ENCODE peak calls at places on chromosomes 11 and 22, in four cellular contexts. U is left lung, X is heart left ventricle, L is pancreas. B is an unnamed sample.

GRCh38 chr11:62607729-62608128 is 4.8 kb downstream of the EML3 start:
- DNase-seq in U (no peak), X (no peak), L (no peak), B (no peak)

GRCh38 chr22:35314161-35314942 is 14.7 kb downstream of the TOM1 start:
- DNase-seq in U (peak; percentile 27), X (no peak), L (peak; percentile 9), B (no peak)

GRCh38 chr22:50688448-50688847 is 15.8 kb downstream of the SHANK3 start:
- DNase-seq in U (peak; percentile 17), X (peak; percentile 32), L (no peak), B (no peak)

GRCh38 chr22:30926706-30927105 is 41.9 kb downstream of the MORC2 start:
- DNase-seq in U (no peak), X (no peak), L (no peak), B (no peak)

GRCh38 chr11:62574363-62575057 is 819 bp upstream of the EEF1G start:
- DNase-seq in U (no peak), X (peak; percentile 67), L (peak; percentile 43), B (no peak)

GRCh38 chr22:37184380-37184755 is 3.7 kb downstream of the C1QTNF6 start:
- DNase-seq in U (no peak), X (no peak), L (no peak), B (no peak)

GRCh38 chr22:44448271-44448780 is 49.7 kb downstream of the RTL6 start:
- DNase-seq in U (peak; percentile 77), X (peak; percentile 78), L (peak; percentile 29), B (no peak)

GRCh38 chr22:20779813-20780148 is 5.9 kb downstream of the SERPIND1 start:
- DNase-seq in U (no peak), X (no peak), L (no peak), B (no peak)

GRCh38 chr22:31361743-31362142 is 15.6 kb upstream of the PATZ1 start:
- DNase-seq in U (no peak), X (no peak), L (no peak), B (no peak)

GRCh38 chr22:39927544-39927943 is 26.7 kb downstream of the GRAP2 start:
- DNase-seq in U (no peak), X (no peak), L (no peak), B (peak; percentile 11)

GRCh38 chr11:17601206-17602075 is 54.4 kb downstream of the OTOG start:
- DNase-seq in U (no peak), X (no peak), L (no peak), B (no peak)

GRCh38 chr11:47393163-47394049 is 15.0 kb upstream of the SLC39A13 start:
- DNase-seq in U (peak; percentile 74), X (no peak), L (no peak), B (no peak)

GRCh38 chr11:72625746-72626636 is 48.2 kb downstream of the PDE2A start:
- DNase-seq in U (peak; percentile 42), X (peak; percentile 75), L (peak; percentile 33), B (no peak)

GRCh38 chr11:134554106-134554505 is 142.1 kb upstream of the B3GAT1 start:
- DNase-seq in U (no peak), X (no peak), L (no peak), B (no peak)

GRCh38 chr11:28529540-28530410 is 421.6 kb downstream of the METTL15 start:
- DNase-seq in U (no peak), X (no peak), L (no peak), B (no peak)

GRCh38 chr22:22410121-22410520 is 98.4 kb downstream of the ZNF280B start:
- DNase-seq in U (no peak), X (peak; percentile 88), L (no peak), B (no peak)

GRCh38 chr11:2522636-2523255 is 77.9 kb downstream of the KCNQ1 start:
- DNase-seq in U (peak; percentile 27), X (peak; percentile 36), L (peak; percentile 5), B (no peak)

GRCh38 chr11:55942785-55943392 is 6.7 kb upstream of the OR5I1 start:
- DNase-seq in U (no peak), X (no peak), L (no peak), B (no peak)

GRCh38 chr11:125941606-125942275 is 4.1 kb upstream of the VSIG10L2 start:
- DNase-seq in U (no peak), X (no peak), L (peak; percentile 65), B (peak; percentile 24)

GRCh38 chr11:72422414-72422813 is 11.9 kb downstream of the CLPB start:
- DNase-seq in U (no peak), X (no peak), L (no peak), B (no peak)

GRCh38 chr11:7437706-7438105 is 47.6 kb upstream of the OLFML1 start:
- DNase-seq in U (no peak), X (no peak), L (no peak), B (no peak)

GRCh38 chr22:50699001-50699753 is 26.6 kb downstream of the SHANK3 start:
- DNase-seq in U (peak; percentile 29), X (peak; percentile 60), L (no peak), B (no peak)

GRCh38 chr11:61532136-61533038 is 23.8 kb downstream of the LRRC10B start:
- DNase-seq in U (no peak), X (no peak), L (peak; percentile 59), B (no peak)

GRCh38 chr22:50498322-50498861 is 9.1 kb downstream of the LMF2 start:
- DNase-seq in U (no peak), X (no peak), L (peak; percentile 84), B (peak; percentile 41)

GRCh38 chr22:25368271-25368670 is 148.8 kb downstream of the CRYBB2 start:
- DNase-seq in U (no peak), X (no peak), L (no peak), B (no peak)

GRCh38 chr11:33735426-33736147 is 636 bp downstream of the CD59 start:
- DNase-seq in U (no peak), X (peak; percentile 72), L (peak; percentile 28), B (no peak)

GRCh38 chr11:121058941-121059340 is 35.0 kb downstream of the TBCEL start:
- DNase-seq in U (no peak), X (no peak), L (no peak), B (no peak)
- H3K36me3 ChIP-seq in U (no peaks in the 10 kb centered on the region), X (peaks cover 97% of the 10 kb centered on the region), L (peaks cover 18% of the 10 kb centered on the region), B (no peaks in the 10 kb centered on the region)

GRCh38 chr11:118670063-118670462 is 9.4 kb downstream of the TREH start:
- DNase-seq in U (no peak), X (no peak), L (no peak), B (no peak)

GRCh38 chr11:118673361-118674093 is 5.9 kb downstream of the TREH start:
- DNase-seq in U (no peak), X (no peak), L (no peak), B (no peak)

GRCh38 chr11:118671254-118671653 is 8.2 kb downstream of the TREH start:
- DNase-seq in U (no peak), X (no peak), L (no peak), B (no peak)

GRCh38 chr11:118674094-118674460 is 5.4 kb downstream of the TREH start:
- DNase-seq in U (no peak), X (no peak), L (no peak), B (no peak)

DNA sequence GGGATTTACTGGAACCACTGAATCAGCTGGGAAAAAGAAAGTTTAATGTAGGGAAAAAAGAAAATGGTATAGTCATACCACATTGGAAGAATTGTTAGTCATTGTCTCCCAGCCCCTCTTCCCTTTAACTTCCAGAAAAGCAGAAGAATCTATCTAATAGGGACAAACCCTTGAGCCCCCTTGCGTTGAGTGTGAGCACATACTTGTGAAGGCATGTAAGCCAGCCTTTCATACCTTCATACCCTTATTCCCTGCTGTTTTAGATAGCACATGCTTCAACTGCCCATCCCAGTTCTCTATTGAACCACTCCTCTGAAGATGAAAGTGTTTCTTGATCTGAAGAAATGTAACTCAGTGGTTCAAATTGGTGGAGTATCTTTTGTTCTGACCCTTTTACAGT is 6.6 kb downstream of the TREH start:
- DNase-seq in U (no peak), X (no peak), L (no peak), B (no peak)
- TF ChIP-seq CTCF in U (no peak), X (no peak), L (no peak), B (no peak)

GRCh38 chr11:68013611-68014156 is 3.6 kb downstream of the ALDH3B1 start:
- DNase-seq in U (peak; percentile 35), X (no peak), L (no peak), B (no peak)
- H3K4me3 ChIP-seq in U (no peak overlapping the region), X (no peak overlapping the region), L (no peak overlapping the region), B (no peak overlapping the region)

GRCh38 chr11:42812408-42812807 is 499.4 kb upstream of the API5 start:
- DNase-seq in U (no peak), X (no peak), L (no peak), B (no peak)
- H3K36me3 ChIP-seq in U (no peaks in the 10 kb centered on the region), X (no peaks in the 10 kb centered on the region), L (no peaks in the 10 kb centered on the region), B (no peaks in the 10 kb centered on the region)

GRCh38 chr11:44785856-44786606 is 59.3 kb downstream of the TSPAN18 start:
- DNase-seq in U (no peak), X (no peak), L (no peak), B (no peak)
- TF ChIP-seq CTCF in U (no peak), X (peak; percentile 20), L (no peak), B (no peak)

DNA sequence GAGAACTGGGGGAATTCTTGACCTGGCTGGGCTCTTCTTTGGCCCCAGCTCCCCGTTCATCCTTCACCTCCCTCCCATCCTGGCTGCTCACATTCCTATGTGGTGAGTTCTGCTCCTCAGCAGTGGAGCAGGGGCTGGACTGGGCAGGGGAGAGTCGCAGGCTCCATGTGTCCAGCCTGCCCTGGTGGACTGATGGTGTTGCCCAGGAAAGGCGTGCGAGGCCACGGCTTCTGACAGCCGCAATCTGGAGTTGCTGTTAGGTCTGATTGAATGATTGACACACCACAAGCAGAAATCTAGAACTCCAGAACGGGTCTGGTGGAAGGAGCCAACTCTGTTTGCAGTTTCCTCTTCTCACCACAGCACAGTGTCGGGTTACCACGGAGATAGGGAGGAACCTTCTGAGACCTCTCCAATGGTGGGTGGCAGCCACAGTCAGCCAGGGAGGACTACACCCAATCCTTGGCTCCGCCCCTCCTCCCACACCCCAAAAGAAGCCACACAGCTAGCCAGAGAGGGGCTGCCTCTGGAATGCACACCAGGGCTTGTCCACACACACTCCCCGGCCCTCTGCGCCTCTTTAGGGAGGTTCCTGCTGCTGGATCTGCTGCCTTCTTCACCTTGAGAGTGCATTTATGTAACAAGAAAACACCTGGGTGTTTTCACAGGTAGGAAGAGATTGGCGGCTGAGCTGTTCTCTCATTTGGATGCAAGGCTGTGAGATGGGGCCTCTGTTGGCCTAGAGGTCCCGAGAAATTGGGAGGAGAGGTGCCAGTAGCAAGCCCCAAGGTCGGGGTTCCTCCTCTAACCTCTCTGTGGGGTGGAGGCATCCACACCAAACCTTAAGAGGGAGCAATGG is 56.4 kb upstream of the CD44 start:
- DNase-seq in U (peak; percentile 87), X (peak; percentile 77), L (peak; percentile 57), B (peak; percentile 77)
- H3K4me3 ChIP-seq in U (no peak overlapping the region), X (no peak overlapping the region), L (no peak overlapping the region), B (peak overlapping the region; percentile 40)

DNA sequence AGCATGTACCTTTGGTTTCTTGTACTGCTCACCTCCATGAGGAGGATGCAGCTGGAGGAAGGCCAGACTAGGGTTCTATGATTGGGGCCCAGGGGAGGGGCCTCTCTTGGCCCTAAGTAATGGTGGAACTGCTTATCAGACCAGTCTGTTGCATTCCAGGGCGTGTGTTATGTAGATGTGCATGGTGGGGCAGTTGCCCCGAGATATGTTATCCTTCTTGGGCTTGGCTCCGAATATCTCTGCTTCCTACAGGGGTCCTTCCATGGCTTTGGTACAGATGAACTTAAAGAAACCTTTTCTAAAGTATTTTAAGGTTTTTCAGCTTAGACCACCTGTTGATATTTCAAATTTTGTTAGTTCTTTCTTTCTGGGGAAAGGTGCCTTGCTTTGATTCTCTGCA is 126.0 kb downstream of the SWAP70 start:
- DNase-seq in U (no peak), X (no peak), L (no peak), B (no peak)
- H3K36me3 ChIP-seq in U (no peaks in the 10 kb centered on the region), X (peaks cover 46% of the 10 kb centered on the region), L (peaks cover 5% of the 10 kb centered on the region), B (peaks cover 3% of the 10 kb centered on the region)

GRCh38 chr11:116895053-116895757 is 57.8 kb upstream of the APOA1 start:
- DNase-seq in U (no peak), X (no peak), L (no peak), B (no peak)
- TF ChIP-seq CTCF in U (no peak), X (peak; percentile 61), L (no peak), B (no peak)